ENCODE peak calls at places on chromosomes 6 and 20, in nine cellular contexts. W, K, X, I, S, Z, J, P and H are unnamed samples.

GRCh38 chr6:51299649-51300380 is 481.1 kb downstream of the TFAP2B start:
- DNase-seq in I (no peak), S (no peak), X (no peak), P (no peak), K (no peak), J (no peak), W (no peak), Z (no peak), H (no peak)

GRCh38 chr6:2876210-2877056 is 26.7 kb downstream of the SERPINB9 start:
- DNase-seq in Z (peak; percentile 60), S (no peak), K (peak; percentile 54), J (peak; percentile 89), X (peak; percentile 97), P (peak; percentile 83), I (no peak), W (peak; percentile 74), H (peak; percentile 43)

GRCh38 chr6:25713802-25714201 is 40.7 kb upstream of the SLC17A4 start:
- DNase-seq in J (no peak), X (peak; percentile 5), W (no peak), S (no peak), Z (no peak), P (no peak), K (no peak), I (no peak), H (no peak)

GRCh38 chr6:136656121-136656520 is 105.9 kb upstream of the MAP7 start:
- DNase-seq in X (no peak), Z (no peak), J (peak; percentile 31), S (no peak), I (no peak), P (no peak), W (no peak), K (no peak), H (no peak)

GRCh38 chr6:129351807-129352206 is 358.2 kb downstream of the ARHGAP18 start:
- DNase-seq in X (no peak), W (no peak), S (no peak), P (no peak), K (no peak), Z (no peak), J (no peak), I (no peak), H (no peak)

GRCh38 chr20:59495894-59496510 is 108.3 kb upstream of the PHACTR3 start:
- DNase-seq in K (peak; percentile 80), S (peak; percentile 66), Z (peak; percentile 71), W (peak; percentile 71), I (peak; percentile 85), X (peak; percentile 71), J (peak; percentile 13), P (peak; percentile 78), H (peak; percentile 72)

GRCh38 chr20:22999756-23000155 is 35.4 kb upstream of the SSTR4 start:
- DNase-seq in K (no peak), S (no peak), I (no peak), Z (no peak), X (no peak), W (peak; percentile 47), J (no peak), P (no peak), H (no peak)

GRCh38 chr6:44012078-44012493 is 115.2 kb downstream of the MRPL14 start:
- DNase-seq in J (peak; percentile 98), Z (no peak), K (no peak), I (no peak), W (no peak), P (no peak), X (peak; percentile 98), S (no peak), H (no peak)

GRCh38 chr6:46325561-46326525 is 155.1 kb upstream of the ENPP5 start:
- DNase-seq in W (no peak), J (peak; percentile 88), Z (peak; percentile 23), S (no peak), P (peak; percentile 45), I (peak; percentile 20), K (peak; percentile 10), X (peak; percentile 36), H (no peak)

GRCh38 chr6:112202639-112203341 is 51.6 kb downstream of the LAMA4 start:
- DNase-seq in J (peak; percentile 30), P (no peak), I (no peak), W (no peak), S (no peak), K (no peak), X (peak; percentile 71), Z (peak; percentile 51), H (no peak)

GRCh38 chr6:55998586-55998985 is 123.2 kb upstream of the BMP5 start:
- DNase-seq in Z (no peak), I (no peak), W (no peak), P (no peak), J (no peak), K (no peak), S (no peak), X (no peak), H (no peak)

GRCh38 chr20:62246872-62247652 is 8.7 kb downstream of the OSBPL2 start:
- DNase-seq in I (no peak), X (no peak), S (no peak), P (peak; percentile 87), K (peak; percentile 67), Z (no peak), W (no peak), J (no peak), H (no peak)

GRCh38 chr6:151422981-151423380 is 28.9 kb downstream of the RMND1 start:
- DNase-seq in W (no peak), K (no peak), S (no peak), J (no peak), P (no peak), X (no peak), I (no peak), Z (no peak), H (no peak)

GRCh38 chr20:36653456-36653855 is 7.5 kb upstream of the SLA2 start:
- DNase-seq in J (no peak), W (no peak), K (no peak), P (no peak), S (no peak), I (no peak), X (no peak), Z (no peak), H (no peak)

GRCh38 chr6:11685411-11686093 is 93.1 kb downstream of the ADTRP start:
- DNase-seq in I (no peak), Z (no peak), S (no peak), X (peak; percentile 79), J (peak; percentile 76), W (peak; percentile 18), P (no peak), K (no peak), H (no peak)

DNA sequence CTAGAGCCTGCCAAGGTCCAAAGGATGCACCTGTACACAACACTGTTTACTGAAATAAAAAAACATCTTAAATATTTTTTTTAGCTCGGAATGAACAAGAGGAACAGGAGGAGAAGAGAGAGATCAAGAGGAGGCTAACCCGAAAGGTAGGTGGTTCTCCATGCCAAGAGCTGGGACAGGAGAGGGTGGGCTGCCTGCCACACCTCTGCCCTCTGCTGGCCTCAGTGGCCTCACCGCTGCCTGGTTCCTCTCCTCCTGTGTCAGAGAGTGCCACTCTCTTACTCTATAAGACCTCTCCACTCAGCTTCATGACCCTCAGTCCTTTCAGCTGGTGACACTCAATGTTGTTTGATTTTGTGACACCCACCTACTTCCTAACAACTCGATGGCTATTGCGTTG is 50.2 kb downstream of the TBC1D7 start:
- DNase-seq in W (no peak), K (peak; percentile 20), J (no peak), X (no peak), Z (peak; percentile 48), P (no peak), I (no peak), S (no peak), H (no peak)
- TF ChIP-seq CTCF in W (no peak), K (peak; percentile 16), J (no peak), X (no peak), Z (peak; percentile 38), P (no peak), I (no peak), S (no peak), H (peak; percentile 35)

GRCh38 chr6:36431197-36431596 is 11.5 kb downstream of the PXT1 start:
- DNase-seq in Z (no peak), S (no peak), J (no peak), K (no peak), I (no peak), P (no peak), W (no peak), X (no peak), H (no peak)

GRCh38 chr6:36427781-36428345 is 14.8 kb downstream of the PXT1 start:
- DNase-seq in P (no peak), J (peak; percentile 30), I (no peak), K (no peak), S (no peak), Z (no peak), X (peak; percentile 69), W (no peak), H (no peak)

GRCh38 chr6:36426622-36427021 is 16.0 kb downstream of the PXT1 start:
- DNase-seq in X (no peak), S (no peak), I (no peak), J (no peak), Z (no peak), W (no peak), P (no peak), K (no peak), H (no peak)

GRCh38 chr6:36430351-36430750 is 12.3 kb downstream of the PXT1 start:
- DNase-seq in W (no peak), J (peak; percentile 59), P (no peak), K (peak; percentile 38), S (no peak), Z (no peak), I (no peak), X (no peak), H (no peak)

DNA sequence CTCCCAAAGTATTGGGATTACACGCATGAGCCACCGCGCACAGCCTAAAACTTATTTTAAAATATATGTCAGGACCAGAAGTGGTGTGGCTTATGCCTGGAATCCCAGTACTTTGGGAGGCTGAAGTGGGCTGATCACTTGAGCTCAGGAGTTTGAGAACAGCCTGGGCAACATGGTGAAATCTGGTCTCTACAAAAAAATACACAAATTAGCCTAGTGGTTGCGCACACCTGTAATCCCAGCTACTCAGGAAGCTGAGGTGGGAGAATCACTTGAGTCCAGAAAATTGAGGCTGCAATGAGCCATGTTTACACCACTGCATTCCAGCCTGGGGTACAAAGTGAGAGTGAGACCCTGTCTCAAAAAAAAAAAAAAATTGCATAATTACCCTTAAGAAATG is 13.7 kb downstream of the PXT1 start:
- DNase-seq in W (no peak), J (no peak), Z (peak; percentile 7), I (no peak), K (no peak), P (no peak), S (no peak), X (no peak), H (no peak)
- TF ChIP-seq CTCF in W (no peak), J (peak; percentile 31), Z (peak; percentile 16), I (peak; percentile 1), K (no peak), P (no peak), S (no peak), X (no peak), H (peak; percentile 35)

GRCh38 chr20:7196481-7196880 is 429.0 kb downstream of the BMP2 start:
- DNase-seq in W (no peak), P (no peak), Z (no peak), J (peak; percentile 69), I (no peak), S (no peak), K (no peak), X (peak; percentile 48), H (no peak)
- TF ChIP-seq CTCF in W (no peak), P (no peak), Z (no peak), J (no peak), I (no peak), S (no peak), K (no peak), X (no peak), H (no peak)

DNA sequence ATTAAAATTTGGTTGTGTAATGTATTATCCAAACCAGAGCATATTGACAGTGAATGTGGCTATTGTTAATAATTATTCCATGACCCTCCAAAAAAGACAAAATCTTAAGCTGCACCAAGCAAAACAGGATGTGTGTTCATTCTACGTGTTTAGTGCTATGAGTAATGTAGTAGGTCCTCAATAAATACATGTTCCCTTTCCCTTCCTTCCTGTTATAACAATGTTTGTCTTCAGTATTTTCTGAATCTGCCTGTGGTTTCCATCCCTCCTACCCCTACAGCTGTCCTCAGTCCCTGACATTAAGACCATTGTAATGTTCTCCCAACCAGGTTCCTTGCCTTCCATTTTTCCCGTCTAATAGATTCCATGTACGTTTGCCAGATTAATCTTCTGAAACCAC is 163.8 kb downstream of the AIG1 start:
- DNase-seq in J (no peak), S (no peak), Z (no peak), I (no peak), P (no peak), X (peak; percentile 66), W (no peak), K (no peak), H (no peak)
- TF ChIP-seq CTCF in J (no peak), S (no peak), Z (no peak), I (no peak), P (no peak), X (no peak), W (no peak), K (no peak), H (no peak)